ENCODE peak calls at places on chromosome 6, in seven cellular contexts. O is right atrium auricular region, S is heart left ventricle, K is GM10248, R is HFFc6, T is prostate gland, B is ovary. E is an unnamed sample.

GRCh38 chr6:43367245-43367984 is 2.0 kb downstream of the ZNF318 start:
- DNase-seq in O (no peak), S (no peak), K (no peak), R (no peak), T (no peak), B (no peak), E (no peak)

GRCh38 chr6:142412241-142412640 is 110.4 kb downstream of the ADGRG6 start:
- DNase-seq in O (no peak), S (no peak), K (no peak), R (no peak), T (no peak), B (no peak), E (no peak)

GRCh38 chr6:32413427-32414047 is 6.6 kb upstream of the BTNL2 start:
- DNase-seq in O (peak), S (peak), K (peak), R (peak), T (peak), B (peak), E (peak)

GRCh38 chr6:33610779-33611421 is 10.2 kb upstream of the ITPR3 start:
- DNase-seq in O (no peak), S (peak), K (no peak), R (no peak), T (no peak), B (peak), E (no peak)

GRCh38 chr6:132712366-132712765 is 1.5 kb downstream of the VNN1 start:
- DNase-seq in O (no peak), S (no peak), K (no peak), R (peak), T (no peak), B (no peak), E (no peak)

GRCh38 chr6:5559651-5560050 is 298.3 kb downstream of the FARS2 start:
- DNase-seq in O (no peak), S (no peak), K (no peak), R (no peak), T (no peak), B (no peak), E (no peak)

GRCh38 chr6:129920103-129920798 is 59.1 kb upstream of the TMEM244 start:
- DNase-seq in O (no peak), S (no peak), K (no peak), R (peak), T (no peak), B (no peak), E (no peak)

GRCh38 chr6:21997414-21998037 is 299.3 kb downstream of the PRL start:
- DNase-seq in O (no peak), S (no peak), K (no peak), R (no peak), T (no peak), B (no peak), E (no peak)

GRCh38 chr6:16184129-16184528 is 54.3 kb upstream of the GMPR start:
- DNase-seq in O (no peak), S (peak), K (peak), R (no peak), T (no peak), B (no peak), E (no peak)

GRCh38 chr6:80215063-80215462 is 108.6 kb downstream of the BCKDHB start:
- DNase-seq in O (no peak), S (no peak), K (no peak), R (no peak), T (no peak), B (no peak), E (no peak)

GRCh38 chr6:89985744-89986493 is 91.7 kb downstream of the GJA10 start:
- DNase-seq in O (no peak), S (peak), K (no peak), R (peak), T (no peak), B (no peak), E (no peak)

GRCh38 chr6:110093981-110094380 is 85.5 kb downstream of the WASF1 start:
- DNase-seq in O (no peak), S (no peak), K (no peak), R (no peak), T (no peak), B (no peak), E (no peak)

GRCh38 chr6:148463671-148464070 is 121.0 kb downstream of the SASH1 start:
- DNase-seq in O (no peak), S (no peak), K (no peak), R (no peak), T (no peak), B (no peak), E (no peak)

GRCh38 chr6:72032056-72032455 is 145.7 kb downstream of the RIMS1 start:
- DNase-seq in O (no peak), S (no peak), K (no peak), R (peak), T (no peak), B (no peak), E (no peak)

GRCh38 chr6:143332153-143332845 is 118.2 kb downstream of the ADAT2 start:
- DNase-seq in O (no peak), S (no peak), K (no peak), R (no peak), T (no peak), B (no peak), E (no peak)

GRCh38 chr6:7920425-7920824 is 9.8 kb upstream of the TXNDC5 start:
- DNase-seq in O (no peak), S (no peak), K (no peak), R (no peak), T (no peak), B (no peak), E (no peak)

GRCh38 chr6:170026272-170027110 is 264.4 kb downstream of the DLL1 start:
- DNase-seq in O (no peak), S (no peak), K (no peak), R (no peak), T (peak), B (peak), E (peak)

GRCh38 chr6:34332255-34333198 is 59.9 kb downstream of the NUDT3 start:
- DNase-seq in O (no peak), S (no peak), K (no peak), R (no peak), T (no peak), B (no peak), E (no peak)

GRCh38 chr6:21594427-21595264 is 1.1 kb downstream of the SOX4 start:
- DNase-seq in O (peak), S (peak), K (peak), R (peak), T (peak), B (peak), E (peak)

GRCh38 chr6:3825331-3825831 is 23.8 kb upstream of the FAM50B start:
- DNase-seq in O (peak), S (peak), K (no peak), R (peak), T (peak), B (peak), E (peak)

GRCh38 chr6:106339334-106340029 is 13.9 kb upstream of the ATG5 start:
- DNase-seq in O (no peak), S (peak), K (peak), R (peak), T (peak), B (no peak), E (no peak)

GRCh38 chr6:30647802-30648460 is 998 bp downstream of the C6orf136 start:
- DNase-seq in O (peak), S (no peak), K (no peak), R (peak), T (no peak), B (no peak), E (no peak)

GRCh38 chr6:70531133-70531532 is 35.6 kb upstream of the SDHAF4 start:
- DNase-seq in O (no peak), S (no peak), K (no peak), R (no peak), T (no peak), B (no peak), E (no peak)

GRCh38 chr6:13992417-13993055 is 67.8 kb downstream of the RNF182 start:
- DNase-seq in O (no peak), S (no peak), K (no peak), R (peak), T (no peak), B (no peak), E (no peak)

GRCh38 chr6:139278190-139278589 is 13.6 kb downstream of the TXLNB start:
- DNase-seq in O (no peak), S (peak), K (no peak), R (no peak), T (no peak), B (no peak), E (no peak)

GRCh38 chr6:116047173-116047933 is 13.3 kb downstream of the FRK start:
- DNase-seq in O (no peak), S (no peak), K (no peak), R (peak), T (no peak), B (no peak), E (no peak)

GRCh38 chr6:45487645-45488044 is 109.9 kb upstream of the SUPT3H start:
- DNase-seq in O (no peak), S (no peak), K (no peak), R (no peak), T (no peak), B (no peak), E (no peak)

GRCh38 chr6:39048481-39049399 is at the start of gene GLP1R:
- DNase-seq in O (no peak), S (no peak), K (no peak), R (no peak), T (no peak), B (no peak), E (no peak)

GRCh38 chr6:105184921-105185320 is 5.1 kb upstream of the POPDC3 start:
- DNase-seq in O (no peak), S (no peak), K (no peak), R (peak), T (no peak), B (no peak), E (no peak)

GRCh38 chr6:169093121-169093723 is 160.4 kb downstream of the THBS2 start:
- DNase-seq in O (no peak), S (no peak), K (no peak), R (no peak), T (no peak), B (no peak), E (peak)

GRCh38 chr6:91152824-91153223 is 566.0 kb upstream of the MAP3K7 start:
- DNase-seq in O (no peak), S (no peak), K (no peak), R (no peak), T (no peak), B (no peak), E (no peak)

GRCh38 chr6:111757342-111757741 is 115.9 kb downstream of the FYN start:
- DNase-seq in O (no peak), S (no peak), K (no peak), R (peak), T (no peak), B (no peak), E (no peak)

GRCh38 chr6:119147101-119148053 is 68.9 kb upstream of the FAM184A start:
- DNase-seq in O (peak), S (peak), K (peak), R (peak), T (no peak), B (no peak), E (peak)

GRCh38 chr6:122569372-122569771 is 40.8 kb upstream of the PKIB start:
- DNase-seq in O (no peak), S (no peak), K (no peak), R (no peak), T (no peak), B (no peak), E (no peak)

GRCh38 chr6:53938810-53939209 is 144.0 kb downstream of the LRRC1 start:
- DNase-seq in O (no peak), S (no peak), K (no peak), R (no peak), T (no peak), B (no peak), E (no peak)

GRCh38 chr6:90859612-90860011 is 272.7 kb upstream of the MAP3K7 start:
- DNase-seq in O (no peak), S (no peak), K (no peak), R (no peak), T (no peak), B (no peak), E (no peak)

GRCh38 chr6:158819213-158819976 is at the start of gene EZR:
- DNase-seq in O (peak), S (peak), K (peak), R (peak), T (peak), B (peak), E (peak)

DNA sequence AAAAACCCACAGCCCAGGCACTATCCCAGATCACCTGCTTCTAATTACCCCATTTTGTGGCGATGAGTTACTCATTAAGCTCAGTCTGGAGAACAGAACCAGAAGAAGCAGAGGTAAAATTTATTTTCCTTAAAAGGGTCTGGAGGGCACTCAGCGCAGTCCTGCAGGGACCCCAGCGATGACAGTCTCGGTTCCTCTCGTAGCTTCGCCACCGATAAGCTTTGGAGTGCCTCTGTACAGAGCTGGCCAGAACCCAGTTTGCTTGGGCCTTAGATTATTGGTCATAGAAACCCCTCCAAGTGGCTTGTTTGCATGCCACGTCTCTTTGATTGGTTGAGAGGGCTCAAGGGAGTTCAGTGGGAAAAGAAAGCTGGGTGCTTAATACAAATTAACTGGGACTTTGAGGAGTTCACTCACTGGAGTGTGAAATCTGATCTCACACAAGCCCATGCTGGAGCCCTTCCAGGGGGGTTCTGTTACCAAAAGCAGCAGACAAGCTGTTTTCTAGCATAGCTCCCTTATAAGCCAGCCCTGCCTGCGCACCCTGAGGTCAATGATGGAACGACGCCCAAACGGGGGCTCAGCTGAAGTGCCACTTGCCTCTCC is 158.5 kb upstream of the ARID1B start:
- DNase-seq in O (no peak), S (no peak), K (no peak), R (no peak), T (no peak), B (no peak), E (no peak)
- TF ChIP-seq CTCF in O (no peak), S (no peak), K (no peak), R (no peak), T (no peak), B (no peak), E (no peak)

GRCh38 chr6:164455835-164456234 is 853.6 kb downstream of the C6orf118 start:
- DNase-seq in O (no peak), S (no peak), K (no peak), R (no peak), T (no peak), B (no peak), E (no peak)
- TF ChIP-seq CTCF in O (no peak), S (no peak), K (no peak), R (no peak), T (no peak), B (no peak), E (no peak)

GRCh38 chr6:10412165-10412947 is 2.5 kb downstream of the TFAP2A start:
- DNase-seq in O (no peak), S (no peak), K (peak), R (peak), T (peak), B (peak), E (no peak)

GRCh38 chr6:10412948-10413849 is 1.7 kb downstream of the TFAP2A start:
- DNase-seq in O (no peak), S (no peak), K (no peak), R (no peak), T (peak), B (no peak), E (peak)

GRCh38 chr6:10411131-10411914 is 3.6 kb downstream of the TFAP2A start:
- DNase-seq in O (no peak), S (no peak), K (no peak), R (no peak), T (no peak), B (no peak), E (no peak)

GRCh38 chr6:10410214-10410873 is 4.5 kb downstream of the TFAP2A start:
- DNase-seq in O (no peak), S (no peak), K (no peak), R (no peak), T (no peak), B (no peak), E (no peak)

GRCh38 chr6:10411915-10412164 is 3.0 kb downstream of the TFAP2A start:
- DNase-seq in O (no peak), S (no peak), K (no peak), R (no peak), T (no peak), B (no peak), E (no peak)
- TF ChIP-seq CTCF in O (no peak), S (no peak), K (no peak), R (no peak), T (no peak), B (no peak), E (no peak)

GRCh38 chr6:36893976-36894932 is 8.5 kb downstream of the C6orf89 start:
- DNase-seq in O (no peak), S (no peak), K (no peak), R (no peak), T (no peak), B (no peak), E (no peak)

GRCh38 chr6:36897629-36898028 is 11.9 kb downstream of the C6orf89 start:
- DNase-seq in O (no peak), S (no peak), K (no peak), R (no peak), T (no peak), B (no peak), E (no peak)
- TF ChIP-seq CTCF in O (no peak), S (no peak), K (no peak), R (peak), T (peak), B (no peak), E (no peak)

GRCh38 chr6:153831350-153832078 is 207.5 kb upstream of the OPRM1 start:
- DNase-seq in O (no peak), S (no peak), K (no peak), R (no peak), T (no peak), B (no peak), E (no peak)
- TF ChIP-seq CTCF in O (no peak), S (no peak), K (no peak), R (no peak), T (no peak), B (no peak), E (no peak)

GRCh38 chr6:157135691-157136090 is 187.6 kb downstream of the TMEM242 start:
- DNase-seq in O (no peak), S (no peak), K (no peak), R (peak), T (no peak), B (no peak), E (no peak)

GRCh38 chr6:157133856-157134255 is 189.5 kb downstream of the TMEM242 start:
- DNase-seq in O (no peak), S (no peak), K (no peak), R (no peak), T (no peak), B (no peak), E (no peak)

GRCh38 chr6:157131250-157131649 is 192.1 kb downstream of the TMEM242 start:
- DNase-seq in O (no peak), S (no peak), K (no peak), R (no peak), T (no peak), B (no peak), E (no peak)

GRCh38 chr6:157137501-157137900 is 185.8 kb downstream of the TMEM242 start:
- DNase-seq in O (no peak), S (no peak), K (no peak), R (no peak), T (no peak), B (no peak), E (no peak)

GRCh38 chr6:157134402-157135074 is 188.8 kb downstream of the TMEM242 start:
- DNase-seq in O (no peak), S (peak), K (no peak), R (no peak), T (no peak), B (no peak), E (no peak)
- TF ChIP-seq CTCF in O (no peak), S (no peak), K (no peak), R (no peak), T (no peak), B (no peak), E (no peak)

GRCh38 chr6:127539292-127539691 is 20.2 kb upstream of the MTCL3 start:
- DNase-seq in O (no peak), S (no peak), K (peak), R (no peak), T (no peak), B (no peak), E (no peak)
- TF ChIP-seq CTCF in O (no peak), S (peak), K (peak), R (peak), T (peak), B (peak), E (no peak)

GRCh38 chr6:35476004-35476403 is 7.8 kb downstream of the RPL10A start:
- DNase-seq in O (no peak), S (no peak), K (no peak), R (no peak), T (no peak), B (no peak), E (no peak)
- TF ChIP-seq CTCF in O (no peak), S (no peak), K (no peak), R (no peak), T (no peak), B (no peak), E (no peak)

GRCh38 chr6:19210849-19211590 is 626.1 kb upstream of the ID4 start:
- DNase-seq in O (no peak), S (peak), K (peak), R (no peak), T (no peak), B (no peak), E (no peak)
- TF ChIP-seq CTCF in O (peak), S (peak), K (peak), R (no peak), T (no peak), B (no peak), E (no peak)

DNA sequence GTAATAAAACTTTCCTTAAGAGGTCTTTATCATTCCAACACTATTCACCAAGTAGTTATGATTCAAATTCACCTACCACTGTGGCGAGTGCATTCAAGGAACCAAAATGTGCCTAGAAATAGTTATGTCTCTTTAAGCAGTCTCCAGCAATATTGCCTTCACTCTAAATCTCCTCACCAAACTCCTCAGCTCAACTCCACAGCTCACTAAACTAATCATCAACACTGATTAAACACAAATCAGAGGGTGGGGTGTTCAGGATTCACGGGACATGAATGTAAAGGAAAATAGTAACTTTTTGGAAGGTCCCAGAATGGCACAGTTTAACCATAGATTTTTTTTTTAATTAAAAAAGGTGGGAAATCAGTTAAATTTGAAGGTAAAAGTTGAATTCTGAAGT is 70.5 kb upstream of the THEMIS start:
- DNase-seq in O (no peak), S (no peak), K (no peak), R (no peak), T (no peak), B (no peak), E (no peak)
- TF ChIP-seq CTCF in O (no peak), S (no peak), K (no peak), R (no peak), T (no peak), B (no peak), E (no peak)